ENCODE peak calls at places on chromosome 11, in eight cellular contexts. M is activated CD8-positive, alpha-beta memory T cell treated with anti-CD3 and anti-CD28 coated beads for 1 hour; G is EH; T is dermis blood vessel endothelial cell; J is stimulated activated CD8-positive, alpha-beta memory T cell treated with anti-CD3 and anti-CD28 coated beads, Interleukin-4, amount 100 ng/mL, for 24 hours; S is H4; O is ovary; Q is transverse colon. H is an unnamed sample.

GRCh38 chr11:76656571-76657081 is 13.9 kb downstream of the LRRC32 start:
- DNase-seq in G (no peak), J (no peak), T (no peak), S (no peak), O (peak), M (no peak), Q (no peak), H (no peak)

GRCh38 chr11:73859671-73860070 is 17.0 kb downstream of the COA4 start:
- DNase-seq in O (no peak), T (no peak), J (no peak), S (no peak), M (no peak), Q (no peak), G (no peak), H (no peak)

GRCh38 chr11:66221012-66221411 is 47.4 kb upstream of the RAB1B start:
- DNase-seq in Q (no peak), O (no peak), G (no peak), M (no peak), T (no peak), J (no peak), S (no peak), H (no peak)

GRCh38 chr11:97620012-97620411 is 1230.2 kb downstream of the JRKL start:
- DNase-seq in S (no peak), G (no peak), Q (no peak), O (no peak), M (no peak), T (peak), J (no peak), H (no peak)

GRCh38 chr11:69075421-69076128 is 26.8 kb downstream of the TPCN2 start:
- DNase-seq in S (peak), Q (peak), M (no peak), G (peak), O (peak), J (no peak), T (no peak), H (no peak)

GRCh38 chr11:20388096-20389055 is 860 bp downstream of the PRMT3 start:
- DNase-seq in T (no peak), S (no peak), G (peak), J (no peak), Q (no peak), M (no peak), O (no peak), H (peak)

GRCh38 chr11:34601085-34601444 is 19.8 kb upstream of the EHF start:
- DNase-seq in G (no peak), Q (no peak), T (no peak), S (no peak), M (no peak), O (no peak), J (no peak), H (peak)

GRCh38 chr11:83511646-83512045 is 225.5 kb upstream of the CCDC90B start:
- DNase-seq in Q (no peak), G (no peak), S (no peak), M (no peak), O (no peak), T (no peak), J (no peak), H (peak)

GRCh38 chr11:100863080-100863581 is 176.0 kb downstream of the ARHGAP42 start:
- DNase-seq in S (peak), J (no peak), Q (no peak), O (no peak), G (peak), M (no peak), T (peak), H (peak)

GRCh38 chr11:15800121-15800800 is 556.1 kb downstream of the SOX6 start:
- DNase-seq in Q (peak), M (no peak), S (peak), O (no peak), J (no peak), G (peak), T (no peak), H (peak)

GRCh38 chr11:133619397-133619796 is 87.1 kb upstream of the OPCML start:
- DNase-seq in Q (no peak), T (no peak), S (no peak), J (no peak), M (no peak), G (no peak), O (no peak), H (no peak)

GRCh38 chr11:3160252-3161031 is 4.7 kb downstream of the OSBPL5 start:
- DNase-seq in T (peak), M (no peak), O (peak), J (no peak), S (peak), G (peak), Q (peak), H (peak)

GRCh38 chr11:13214276-13214865 is 63.2 kb upstream of the BMAL1 start:
- DNase-seq in S (no peak), O (peak), T (no peak), Q (no peak), J (no peak), M (no peak), G (peak), H (no peak)

GRCh38 chr11:130031056-130031455 is 28.4 kb upstream of the PRDM10 start:
- DNase-seq in J (no peak), G (no peak), Q (no peak), T (no peak), O (no peak), M (no peak), S (no peak), H (no peak)

GRCh38 chr11:121795206-121795605 is 320.8 kb downstream of the BLID start:
- DNase-seq in Q (no peak), G (no peak), S (no peak), O (no peak), T (no peak), J (no peak), M (no peak), H (no peak)

GRCh38 chr11:95891423-95892177 is 32.3 kb downstream of the MTMR2 start:
- DNase-seq in Q (no peak), S (no peak), T (peak), O (no peak), G (peak), M (no peak), J (no peak), H (no peak)

GRCh38 chr11:114208371-114208770 is 87.8 kb upstream of the NNMT start:
- DNase-seq in Q (no peak), O (no peak), M (no peak), T (peak), J (no peak), S (no peak), G (no peak), H (no peak)

GRCh38 chr11:44592125-44592643 is 26.7 kb downstream of the CD82 start:
- DNase-seq in T (no peak), J (no peak), S (no peak), Q (peak), G (peak), O (no peak), M (no peak), H (no peak)

GRCh38 chr11:7675640-7676039 is 2.3 kb upstream of the CYB5R2 start:
- DNase-seq in T (no peak), G (no peak), M (no peak), J (no peak), S (no peak), Q (no peak), O (no peak), H (no peak)

GRCh38 chr11:12048936-12049790 is 40.7 kb upstream of the DKK3 start:
- DNase-seq in S (no peak), M (no peak), Q (no peak), T (no peak), G (peak), J (no peak), O (no peak), H (no peak)

GRCh38 chr11:110490886-110491285 is 61.1 kb downstream of the FDX1 start:
- DNase-seq in Q (no peak), G (peak), O (no peak), J (no peak), M (no peak), T (no peak), S (peak), H (no peak)